ENCODE peak calls at places on chromosomes 12 and 14, in seven cellular contexts. One of them, this sample, is unnamed.

GRCh38 chr12:15599266-15600037 is 189.7 kb downstream of the EPS8 start:
- DNase-seq in body of pancreas: no peak
- DNase-seq in H1: no peak
- DNase-seq in K562: no peak
- DNase-seq in IMR-90: peak; percentile 81
- DNase-seq in AG04449: no peak
- DNase-seq in choroid plexus epithelial cell: peak; percentile 97
- DNase-seq in this sample: peak; percentile 32

GRCh38 chr14:103056322-103057027 is 874 bp downstream of the CDC42BPB start:
- DNase-seq in H1: no peak
- DNase-seq in AG04449: no peak
- DNase-seq in body of pancreas: peak; percentile 54
- DNase-seq in IMR-90: peak; percentile 55
- DNase-seq in K562: peak; percentile 47
- DNase-seq in choroid plexus epithelial cell: peak; percentile 57
- DNase-seq in this sample: no peak

GRCh38 chr12:6829532-6830220 is 1.5 kb downstream of the P3H3 start:
- DNase-seq in K562: peak; percentile 35
- DNase-seq in body of pancreas: no peak
- DNase-seq in choroid plexus epithelial cell: no peak
- DNase-seq in IMR-90: peak; percentile 43
- DNase-seq in H1: no peak
- DNase-seq in AG04449: no peak
- DNase-seq in this sample: no peak

GRCh38 chr14:52355016-52355430 is 40.9 kb downstream of the PTGER2 start:
- DNase-seq in AG04449: peak; percentile 82
- DNase-seq in choroid plexus epithelial cell: peak; percentile 96
- DNase-seq in K562: no peak
- DNase-seq in body of pancreas: no peak
- DNase-seq in IMR-90: peak; percentile 95
- DNase-seq in H1: no peak
- DNase-seq in this sample: peak; percentile 85

GRCh38 chr12:89384050-89384749 is 31.9 kb upstream of the DUSP6 start:
- DNase-seq in K562: no peak
- DNase-seq in choroid plexus epithelial cell: peak; percentile 94
- DNase-seq in AG04449: peak; percentile 81
- DNase-seq in IMR-90: peak; percentile 92
- DNase-seq in body of pancreas: peak; percentile 27
- DNase-seq in H1: peak; percentile 15
- DNase-seq in this sample: peak; percentile 87

GRCh38 chr14:81268016-81268416 is 47.3 kb upstream of the GTF2A1 start:
- DNase-seq in choroid plexus epithelial cell: peak; percentile 11
- DNase-seq in K562: peak; percentile 30
- DNase-seq in IMR-90: peak; percentile 1
- DNase-seq in body of pancreas: no peak
- DNase-seq in AG04449: no peak
- DNase-seq in H1: no peak
- DNase-seq in this sample: no peak

GRCh38 chr14:50794063-50794645 is 36.8 kb downstream of the NIN start:
- DNase-seq in body of pancreas: no peak
- DNase-seq in IMR-90: no peak
- DNase-seq in AG04449: no peak
- DNase-seq in H1: no peak
- DNase-seq in choroid plexus epithelial cell: no peak
- DNase-seq in K562: no peak
- DNase-seq in this sample: no peak

GRCh38 chr14:74258705-74259035 is 19.4 kb downstream of the VSX2 start:
- DNase-seq in body of pancreas: no peak
- DNase-seq in H1: no peak
- DNase-seq in choroid plexus epithelial cell: no peak
- DNase-seq in IMR-90: no peak
- DNase-seq in K562: no peak
- DNase-seq in AG04449: no peak
- DNase-seq in this sample: no peak

GRCh38 chr12:52433501-52434095 is 573 bp downstream of the KRT75 start:
- DNase-seq in H1: no peak
- DNase-seq in choroid plexus epithelial cell: no peak
- DNase-seq in AG04449: no peak
- DNase-seq in body of pancreas: no peak
- DNase-seq in K562: no peak
- DNase-seq in IMR-90: no peak
- DNase-seq in this sample: no peak

GRCh38 chr12:88361493-88361892 is 218.8 kb downstream of the KITLG start:
- DNase-seq in IMR-90: peak; percentile 36
- DNase-seq in AG04449: no peak
- DNase-seq in H1: no peak
- DNase-seq in body of pancreas: no peak
- DNase-seq in choroid plexus epithelial cell: peak; percentile 34
- DNase-seq in K562: no peak
- DNase-seq in this sample: no peak

GRCh38 chr14:101216725-101217463 is 313.4 kb upstream of the RTL1 start:
- DNase-seq in choroid plexus epithelial cell: peak; percentile 8
- DNase-seq in H1: no peak
- DNase-seq in IMR-90: no peak
- DNase-seq in body of pancreas: no peak
- DNase-seq in K562: no peak
- DNase-seq in AG04449: no peak
- DNase-seq in this sample: no peak

GRCh38 chr12:7837366-7837765 is 35.3 kb downstream of the SLC2A14 start:
- DNase-seq in body of pancreas: no peak
- DNase-seq in IMR-90: no peak
- DNase-seq in AG04449: no peak
- DNase-seq in K562: no peak
- DNase-seq in H1: no peak
- DNase-seq in choroid plexus epithelial cell: no peak
- DNase-seq in this sample: no peak

GRCh38 chr14:102159841-102160240 is 20.1 kb downstream of the WDR20 start:
- DNase-seq in IMR-90: no peak
- DNase-seq in H1: no peak
- DNase-seq in AG04449: no peak
- DNase-seq in K562: no peak
- DNase-seq in body of pancreas: no peak
- DNase-seq in choroid plexus epithelial cell: no peak
- DNase-seq in this sample: no peak

GRCh38 chr12:51011960-51012359 is 14.2 kb downstream of the SLC11A2 start:
- DNase-seq in choroid plexus epithelial cell: no peak
- DNase-seq in body of pancreas: no peak
- DNase-seq in AG04449: no peak
- DNase-seq in H1: no peak
- DNase-seq in IMR-90: no peak
- DNase-seq in K562: peak; percentile 23
- DNase-seq in this sample: no peak

GRCh38 chr12:2075558-2076195 is 22.9 kb downstream of the CACNA1C start:
- DNase-seq in AG04449: no peak
- DNase-seq in choroid plexus epithelial cell: no peak
- DNase-seq in H1: no peak
- DNase-seq in body of pancreas: no peak
- DNase-seq in IMR-90: no peak
- DNase-seq in K562: no peak
- DNase-seq in this sample: no peak

GRCh38 chr14:68611611-68612010 is 181.3 kb downstream of the ZFP36L1 start:
- DNase-seq in choroid plexus epithelial cell: no peak
- DNase-seq in H1: no peak
- DNase-seq in body of pancreas: no peak
- DNase-seq in IMR-90: no peak
- DNase-seq in K562: no peak
- DNase-seq in AG04449: no peak
- DNase-seq in this sample: no peak

GRCh38 chr12:51536159-51536558 is 54.9 kb upstream of the SCN8A start:
- DNase-seq in choroid plexus epithelial cell: peak; percentile 33
- DNase-seq in IMR-90: peak; percentile 19
- DNase-seq in K562: no peak
- DNase-seq in body of pancreas: no peak
- DNase-seq in AG04449: no peak
- DNase-seq in H1: no peak
- DNase-seq in this sample: no peak

GRCh38 chr12:55830601-55831406 is 1.4 kb upstream of the DNAJC14 start:
- DNase-seq in choroid plexus epithelial cell: peak; percentile 76
- DNase-seq in body of pancreas: peak; percentile 56
- DNase-seq in H1: no peak
- DNase-seq in K562: peak; percentile 76
- DNase-seq in AG04449: no peak
- DNase-seq in IMR-90: peak; percentile 56
- DNase-seq in this sample: no peak

GRCh38 chr12:3350432-3350831 is 140.6 kb upstream of the PRMT8 start:
- DNase-seq in choroid plexus epithelial cell: no peak
- DNase-seq in K562: no peak
- DNase-seq in body of pancreas: no peak
- DNase-seq in IMR-90: no peak
- DNase-seq in H1: no peak
- DNase-seq in AG04449: no peak
- DNase-seq in this sample: no peak

GRCh38 chr12:110224379-110225304 is 56.4 kb upstream of the ATP2A2 start:
- DNase-seq in H1: no peak
- DNase-seq in IMR-90: peak; percentile 89
- DNase-seq in AG04449: peak; percentile 54
- DNase-seq in choroid plexus epithelial cell: peak; percentile 93
- DNase-seq in K562: peak; percentile 22
- DNase-seq in body of pancreas: no peak
- DNase-seq in this sample: peak; percentile 62

GRCh38 chr12:55142896-55143870 is 17.0 kb downstream of the OR9K2 start:
- DNase-seq in H1: peak; percentile 5
- DNase-seq in AG04449: no peak
- DNase-seq in K562: peak; percentile 39
- DNase-seq in choroid plexus epithelial cell: peak; percentile 62
- DNase-seq in body of pancreas: peak; percentile 41
- DNase-seq in IMR-90: peak; percentile 38
- DNase-seq in this sample: no peak

GRCh38 chr14:90382491-90383125 is 14.2 kb upstream of the CALM1 start:
- DNase-seq in K562: peak; percentile 9
- DNase-seq in choroid plexus epithelial cell: peak; percentile 88
- DNase-seq in H1: no peak
- DNase-seq in AG04449: no peak
- DNase-seq in body of pancreas: peak; percentile 71
- DNase-seq in IMR-90: peak; percentile 79
- DNase-seq in this sample: no peak

GRCh38 chr12:25960176-25960575 is 1.7 kb downstream of the RASSF8 start:
- DNase-seq in AG04449: no peak
- DNase-seq in K562: no peak
- DNase-seq in choroid plexus epithelial cell: peak; percentile 47
- DNase-seq in H1: no peak
- DNase-seq in IMR-90: peak; percentile 28
- DNase-seq in body of pancreas: no peak
- DNase-seq in this sample: no peak
- TF ChIP-seq CTCF in AG04449: peak; percentile 41
- TF ChIP-seq CTCF in K562: no peak
- TF ChIP-seq CTCF in choroid plexus epithelial cell: peak; percentile 44
- TF ChIP-seq CTCF in H1: peak; percentile 12
- TF ChIP-seq CTCF in IMR-90: peak; percentile 32
- TF ChIP-seq CTCF in body of pancreas: no peak
- TF ChIP-seq CTCF in this sample: peak; percentile 38

GRCh38 chr12:106118-106561 is 39.6 kb downstream of the IQSEC3 start:
- DNase-seq in body of pancreas: no peak
- DNase-seq in H1: no peak
- DNase-seq in choroid plexus epithelial cell: no peak
- DNase-seq in IMR-90: no peak
- DNase-seq in K562: no peak
- DNase-seq in AG04449: no peak
- DNase-seq in this sample: no peak
- TF ChIP-seq CTCF in body of pancreas: no peak
- TF ChIP-seq CTCF in H1: peak; percentile 44
- TF ChIP-seq CTCF in choroid plexus epithelial cell: peak; percentile 6
- TF ChIP-seq CTCF in IMR-90: no peak
- TF ChIP-seq CTCF in K562: peak; percentile 29
- TF ChIP-seq CTCF in AG04449: no peak
- TF ChIP-seq CTCF in this sample: no peak

GRCh38 chr12:49298160-49298559 is 3.2 kb downstream of the PRPH start:
- DNase-seq in H1: no peak
- DNase-seq in choroid plexus epithelial cell: no peak
- DNase-seq in body of pancreas: no peak
- DNase-seq in AG04449: no peak
- DNase-seq in IMR-90: no peak
- DNase-seq in K562: no peak
- DNase-seq in this sample: no peak
- TF ChIP-seq CTCF in H1: no peak
- TF ChIP-seq CTCF in choroid plexus epithelial cell: peak; percentile 7
- TF ChIP-seq CTCF in body of pancreas: no peak
- TF ChIP-seq CTCF in AG04449: no peak
- TF ChIP-seq CTCF in IMR-90: peak; percentile 10
- TF ChIP-seq CTCF in K562: no peak
- TF ChIP-seq CTCF in this sample: no peak

GRCh38 chr12:100128509-100128908 is 14.2 kb downstream of the BLTP3B start:
- DNase-seq in H1: no peak
- DNase-seq in choroid plexus epithelial cell: peak; percentile 65
- DNase-seq in AG04449: no peak
- DNase-seq in K562: peak; percentile 31
- DNase-seq in IMR-90: peak; percentile 41
- DNase-seq in body of pancreas: no peak
- DNase-seq in this sample: no peak
- TF ChIP-seq CTCF in H1: peak; percentile 68
- TF ChIP-seq CTCF in choroid plexus epithelial cell: peak; percentile 67
- TF ChIP-seq CTCF in AG04449: peak; percentile 41
- TF ChIP-seq CTCF in K562: peak; percentile 49
- TF ChIP-seq CTCF in IMR-90: peak; percentile 40
- TF ChIP-seq CTCF in body of pancreas: peak; percentile 32
- TF ChIP-seq CTCF in this sample: peak; percentile 42

GRCh38 chr14:59918824-59919581 is 941 bp upstream of the LRRC9 start:
- DNase-seq in K562: no peak
- DNase-seq in IMR-90: peak; percentile 18
- DNase-seq in H1: no peak
- DNase-seq in AG04449: no peak
- DNase-seq in choroid plexus epithelial cell: peak; percentile 65
- DNase-seq in body of pancreas: no peak
- DNase-seq in this sample: no peak
- TF ChIP-seq CTCF in K562: no peak
- TF ChIP-seq CTCF in IMR-90: peak; percentile 44
- TF ChIP-seq CTCF in H1: no peak
- TF ChIP-seq CTCF in AG04449: peak; percentile 36
- TF ChIP-seq CTCF in choroid plexus epithelial cell: peak; percentile 49
- TF ChIP-seq CTCF in body of pancreas: peak; percentile 47
- TF ChIP-seq CTCF in this sample: peak; percentile 55

GRCh38 chr12:5318874-5319273 is 113.0 kb upstream of the NTF3 start:
- DNase-seq in H1: no peak
- DNase-seq in AG04449: peak; percentile 31
- DNase-seq in choroid plexus epithelial cell: peak; percentile 2
- DNase-seq in body of pancreas: no peak
- DNase-seq in IMR-90: peak; percentile 87
- DNase-seq in K562: no peak
- DNase-seq in this sample: peak; percentile 27
- TF ChIP-seq CTCF in H1: no peak
- TF ChIP-seq CTCF in AG04449: no peak
- TF ChIP-seq CTCF in choroid plexus epithelial cell: no peak
- TF ChIP-seq CTCF in body of pancreas: no peak
- TF ChIP-seq CTCF in IMR-90: no peak
- TF ChIP-seq CTCF in K562: no peak
- TF ChIP-seq CTCF in this sample: no peak

GRCh38 chr12:58176296-58176869 is 235.0 kb downstream of the ATP23 start:
- DNase-seq in K562: peak; percentile 12
- DNase-seq in body of pancreas: no peak
- DNase-seq in choroid plexus epithelial cell: peak; percentile 69
- DNase-seq in H1: peak; percentile 10
- DNase-seq in AG04449: no peak
- DNase-seq in IMR-90: peak; percentile 38
- DNase-seq in this sample: no peak
- TF ChIP-seq CTCF in K562: peak; percentile 39
- TF ChIP-seq CTCF in body of pancreas: peak; percentile 44
- TF ChIP-seq CTCF in choroid plexus epithelial cell: peak; percentile 81
- TF ChIP-seq CTCF in H1: peak; percentile 58
- TF ChIP-seq CTCF in AG04449: peak; percentile 46
- TF ChIP-seq CTCF in IMR-90: peak; percentile 35
- TF ChIP-seq CTCF in this sample: peak; percentile 44